ENCODE peak calls at places on chromosomes 1 and 21, in four cellular contexts. J is K562, I is A549, F is HepG2. M is an unnamed sample.

GRCh38 chr1:209890606-209891330 is 47.2 kb upstream of the SYT14 start:
- DNase-seq in J (no peak), I (no peak), F (no peak), M (no peak)

GRCh38 chr1:97461782-97462181 is 459.1 kb downstream of the DPYD start:
- DNase-seq in J (no peak), I (no peak), F (no peak), M (no peak)

GRCh38 chr1:207026177-207026576 is 6.4 kb downstream of the C1orf116 start:
- DNase-seq in J (no peak), I (no peak), F (no peak), M (no peak)

GRCh38 chr1:3631330-3631729 is 6.5 kb downstream of the TPRG1L start:
- DNase-seq in J (no peak), I (no peak), F (no peak), M (no peak)

GRCh38 chr1:101738475-101738874 is 258.3 kb downstream of the OLFM3 start:
- DNase-seq in J (no peak), I (no peak), F (no peak), M (no peak)

GRCh38 chr1:236870721-236871120 is 75.6 kb downstream of the MTR start:
- DNase-seq in J (no peak), I (no peak), F (no peak), M (no peak)

GRCh38 chr1:109134423-109134822 is 20.5 kb downstream of the ELAPOR1 start:
- DNase-seq in J (peak), I (no peak), F (no peak), M (no peak)

GRCh38 chr1:86765073-86765472 is 60.7 kb downstream of the SH3GLB1 start:
- DNase-seq in J (peak), I (no peak), F (no peak), M (no peak)

GRCh38 chr1:167500283-167500860 is 18.0 kb downstream of the CD247 start:
- DNase-seq in J (no peak), I (no peak), F (no peak), M (no peak)

GRCh38 chr1:200896571-200897187 is 2.0 kb downstream of the INAVA start:
- DNase-seq in J (no peak), I (peak), F (peak), M (no peak)

GRCh38 chr21:41885341-41886024 is 6.3 kb upstream of the PRDM15 start:
- DNase-seq in J (no peak), I (no peak), F (no peak), M (no peak)

DNA sequence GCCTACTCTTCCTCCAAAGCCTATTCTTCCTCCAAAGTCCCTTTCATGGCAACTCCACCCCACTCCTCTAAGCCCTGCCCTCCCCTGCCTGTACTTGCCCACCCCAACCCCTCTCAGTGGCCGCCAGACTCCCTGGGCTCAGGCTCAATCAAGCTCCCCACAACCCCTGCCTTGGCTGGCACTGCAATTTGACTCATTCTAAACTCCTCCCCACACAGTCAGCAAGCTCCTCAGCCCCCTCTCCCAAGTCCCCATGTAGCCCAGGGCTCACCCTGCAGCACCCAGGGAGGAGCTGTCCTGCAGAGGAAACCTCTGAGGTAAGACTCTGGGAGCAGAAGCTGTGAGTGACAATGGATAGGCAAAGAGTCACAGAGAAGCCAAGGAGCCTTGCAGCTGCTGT is 3.6 kb upstream of the VSIG8 start:
- DNase-seq in J (no peak), I (no peak), F (no peak), M (no peak)
- TF ChIP-seq PHF8 in J (no peak), I (no peak), F (no peak), M (no peak)

DNA sequence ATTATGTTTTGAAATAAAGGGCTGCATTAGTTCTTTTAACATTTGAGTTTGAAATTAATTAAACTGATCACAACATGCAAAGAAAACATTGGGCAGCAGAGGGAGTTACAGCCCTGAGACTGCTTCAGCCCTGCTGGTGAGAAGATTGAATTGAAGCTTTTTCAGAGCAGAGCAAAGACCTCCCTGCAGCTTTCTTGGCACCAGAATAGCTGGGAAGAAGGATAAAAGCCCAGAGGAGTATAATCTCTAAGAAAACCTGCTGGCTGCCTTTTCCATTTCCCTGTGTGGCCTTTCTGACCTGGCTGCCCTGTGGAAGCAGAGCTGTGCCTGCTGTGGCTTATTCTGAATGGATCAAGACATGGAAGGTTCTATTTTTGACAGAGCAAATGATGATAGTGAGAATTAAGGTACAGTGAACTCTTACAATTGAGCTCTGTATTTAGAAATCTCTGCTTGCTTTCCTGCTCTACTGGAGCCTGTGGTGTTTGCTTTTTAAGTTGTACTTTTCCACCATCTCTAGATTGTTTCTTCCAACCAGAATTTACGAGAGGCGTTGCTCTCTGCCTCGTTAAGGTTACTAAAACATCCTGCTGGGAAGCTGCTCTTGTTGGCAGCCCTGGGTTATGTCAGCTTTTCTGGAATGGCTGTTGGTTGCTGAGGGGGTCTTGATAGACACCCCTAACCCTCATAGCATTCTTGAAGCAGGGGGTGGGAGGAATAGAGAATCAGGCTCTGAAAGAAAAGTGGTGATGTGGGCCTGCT is 9.9 kb downstream of the SNRPE start:
- DNase-seq in J (peak), I (peak), F (peak), M (peak)
- TF ChIP-seq JUN in J (no peak), I (peak), F (no peak), M (no peak)

DNA sequence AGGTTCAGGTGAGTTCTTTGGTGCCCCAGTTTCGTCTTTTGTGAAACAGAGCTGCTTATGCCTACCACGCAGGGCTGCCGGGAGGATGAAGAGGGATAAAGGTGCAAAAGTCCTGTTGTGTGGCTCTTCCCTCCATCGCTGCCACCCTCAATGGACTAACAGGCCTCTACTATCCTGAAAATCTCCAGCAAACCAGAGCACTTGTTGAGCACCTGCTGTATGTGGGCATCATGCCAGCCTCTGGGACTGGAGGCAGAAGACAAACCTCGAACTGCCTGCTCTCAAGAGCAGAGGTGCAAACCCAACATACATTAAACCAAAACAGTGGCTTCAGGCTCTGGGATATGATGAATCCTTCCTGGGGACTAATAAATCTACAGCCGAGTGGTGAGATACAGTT is 174.1 kb downstream of the ACTL8 start:
- DNase-seq in J (no peak), I (no peak), F (no peak), M (no peak)
- TF ChIP-seq PHF8 in J (no peak), I (no peak), F (no peak), M (no peak)

GRCh38 chr1:911875-912739 is 11.6 kb upstream of the SAMD11 start:
- DNase-seq in J (no peak), I (no peak), F (no peak), M (no peak)

GRCh38 chr1:914891-915280 is 8.8 kb upstream of the SAMD11 start:
- DNase-seq in J (no peak), I (no peak), F (no peak), M (no peak)

GRCh38 chr1:912740-913301 is 10.9 kb upstream of the SAMD11 start:
- DNase-seq in J (no peak), I (peak), F (peak), M (peak)

GRCh38 chr1:914253-914890 is 9.4 kb upstream of the SAMD11 start:
- DNase-seq in J (no peak), I (no peak), F (no peak), M (no peak)

GRCh38 chr1:913491-914252 is 10.1 kb upstream of the SAMD11 start:
- DNase-seq in J (no peak), I (no peak), F (no peak), M (no peak)
- TF ChIP-seq JUN in J (no peak), I (no peak), F (no peak), M (no peak)

GRCh38 chr1:53608676-53609075 is 130.3 kb downstream of the GLIS1 start:
- DNase-seq in J (no peak), I (no peak), F (no peak), M (no peak)
- TF ChIP-seq PHF8 in J (no peak), I (no peak), F (no peak), M (no peak)

GRCh38 chr1:42747125-42747524 is 7.1 kb upstream of the CLDN19 start:
- DNase-seq in J (peak), I (no peak), F (no peak), M (peak)
- TF ChIP-seq JUN in J (no peak), I (no peak), F (no peak), M (no peak)

DNA sequence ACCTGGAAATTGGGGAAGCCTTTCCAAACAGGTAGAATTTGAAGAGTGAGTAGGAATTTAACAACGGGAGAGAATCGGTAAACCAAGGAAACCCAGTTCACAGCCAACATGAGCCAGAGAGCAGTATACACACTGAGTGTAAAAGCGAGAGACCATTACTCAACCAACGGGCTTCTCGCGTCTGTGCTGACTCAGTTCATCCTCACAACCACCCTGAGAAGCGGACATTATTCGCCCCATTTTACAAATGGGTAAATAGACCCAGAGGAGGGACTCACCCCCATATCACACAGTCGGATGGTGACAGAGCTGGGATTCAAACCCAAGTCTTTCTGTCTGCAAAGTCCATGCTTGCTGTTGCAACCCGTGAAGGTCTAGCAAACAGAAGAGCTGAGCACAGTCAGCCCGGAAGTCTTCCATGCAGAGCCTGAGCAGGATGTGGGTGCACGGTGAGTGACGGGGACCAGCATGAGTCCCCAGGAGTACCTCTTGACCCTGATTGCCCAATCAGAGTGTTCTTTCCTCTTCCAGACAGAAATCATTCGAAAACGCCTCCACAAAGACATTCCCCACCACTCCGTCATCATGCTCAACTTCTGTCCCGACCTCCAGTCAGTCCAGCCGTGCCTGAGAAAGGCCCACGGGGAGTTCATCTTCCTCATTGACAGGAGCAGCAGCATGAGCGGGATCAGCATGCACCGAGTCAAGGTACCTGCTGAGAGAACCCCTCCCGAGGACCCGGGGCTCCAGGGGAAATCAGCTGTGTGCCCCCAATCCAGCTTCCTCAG is 32.3 kb downstream of the VWA5B1 start:
- DNase-seq in J (no peak), I (no peak), F (no peak), M (no peak)
- TF ChIP-seq PHF8 in J (no peak), I (no peak), F (no peak), M (no peak)

DNA sequence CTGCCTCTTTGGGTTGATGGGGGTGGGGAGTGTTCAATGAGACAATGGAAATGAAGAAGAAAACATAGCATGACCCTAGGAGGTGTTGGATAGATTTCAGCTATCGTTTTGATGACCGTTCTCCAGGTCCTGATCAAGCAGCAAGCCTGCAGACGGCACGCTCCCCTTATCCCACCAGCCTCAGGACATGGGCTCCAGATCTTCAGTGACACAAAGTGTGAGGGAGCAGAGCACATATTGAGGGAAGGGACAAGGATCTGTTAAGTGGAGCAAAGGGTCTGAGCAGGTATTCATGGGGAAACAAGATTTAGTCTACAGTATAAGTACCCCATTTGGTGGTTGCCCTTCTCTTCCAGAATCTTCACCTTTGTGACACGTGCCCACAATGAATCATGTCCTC is 4.7 kb downstream of the SPRR5 start:
- DNase-seq in J (no peak), I (no peak), F (no peak), M (peak)
- TF ChIP-seq JUN in J (no peak), I (no peak), F (no peak), M (no peak)

M was measured in H1.